ENCODE peak calls at places on chromosomes 16 and 17, in ten cellular contexts. M, T, B, Y, G, J, Q, K, X and O are unnamed samples.

GRCh38 chr17:17780941-17781590 is 55.7 kb downstream of the SREBF1 start:
- DNase-seq in B (no peak), J (no peak), Y (no peak), Q (no peak), M (no peak), T (no peak), K (no peak), G (peak), X (no peak), O (no peak)

GRCh38 chr17:57624390-57624789 is 120.7 kb downstream of the CCDC182 start:
- DNase-seq in X (no peak), J (no peak), T (no peak), G (no peak), Y (no peak), M (no peak), B (no peak), K (no peak), Q (no peak), O (no peak)

GRCh38 chr16:67435758-67436164 is 4.8 kb downstream of the HSD11B2 start:
- DNase-seq in J (no peak), B (no peak), T (no peak), G (no peak), X (no peak), M (no peak), Q (no peak), Y (no peak), K (no peak), O (no peak)

GRCh38 chr16:64731891-64732290 is 390.0 kb downstream of the CDH11 start:
- DNase-seq in B (no peak), K (no peak), X (no peak), M (no peak), Y (no peak), T (no peak), G (no peak), Q (no peak), J (no peak), O (no peak)

GRCh38 chr17:6065351-6065750 is 4.8 kb upstream of the WSCD1 start:
- DNase-seq in B (no peak), Y (no peak), J (no peak), M (no peak), Q (no peak), G (no peak), K (no peak), T (no peak), X (no peak), O (no peak)

GRCh38 chr17:73343168-73343634 is 31.4 kb upstream of the CDC42EP4 start:
- DNase-seq in Q (no peak), K (peak), X (no peak), M (no peak), B (no peak), T (peak), G (no peak), Y (no peak), J (no peak), O (peak)

GRCh38 chr17:62172492-62173291 is 107.6 kb upstream of the MED13 start:
- DNase-seq in K (no peak), G (no peak), J (no peak), M (no peak), B (no peak), Y (no peak), X (no peak), T (no peak), Q (no peak), O (no peak)

GRCh38 chr16:53482123-53482522 is 20.9 kb downstream of the AKTIP start:
- DNase-seq in K (no peak), X (no peak), J (no peak), M (no peak), Y (no peak), B (no peak), G (no peak), T (no peak), Q (no peak), O (no peak)

GRCh38 chr17:47844814-47845453 is 3.9 kb upstream of the SCRN2 start:
- DNase-seq in X (no peak), M (no peak), B (no peak), J (no peak), T (no peak), G (no peak), K (no peak), Y (no peak), Q (no peak), O (no peak)

GRCh38 chr17:38747385-38748328 is 479 bp downstream of the PCGF2 start:
- DNase-seq in X (no peak), J (no peak), G (peak), K (no peak), T (no peak), B (no peak), Y (peak), Q (no peak), M (no peak), O (no peak)

GRCh38 chr17:73609688-73610210 is 34.5 kb downstream of the SDK2 start:
- DNase-seq in G (no peak), K (no peak), T (no peak), B (no peak), M (no peak), Y (no peak), J (no peak), Q (no peak), X (no peak), O (no peak)

GRCh38 chr17:29757788-29758187 is 135.1 kb upstream of the CORO6 start:
- DNase-seq in G (no peak), M (no peak), B (no peak), K (no peak), Q (no peak), Y (peak), J (no peak), X (no peak), T (no peak), O (no peak)

GRCh38 chr16:82991941-82992675 is 365.3 kb downstream of the CDH13 start:
- DNase-seq in X (no peak), Y (no peak), T (no peak), B (no peak), M (no peak), Q (no peak), K (no peak), J (no peak), G (no peak), O (no peak)

GRCh38 chr17:1736348-1737281 is 6.1 kb upstream of the SERPINF2 start:
- DNase-seq in K (no peak), M (no peak), Y (peak), Q (no peak), X (peak), J (no peak), B (no peak), G (peak), T (no peak), O (peak)

DNA sequence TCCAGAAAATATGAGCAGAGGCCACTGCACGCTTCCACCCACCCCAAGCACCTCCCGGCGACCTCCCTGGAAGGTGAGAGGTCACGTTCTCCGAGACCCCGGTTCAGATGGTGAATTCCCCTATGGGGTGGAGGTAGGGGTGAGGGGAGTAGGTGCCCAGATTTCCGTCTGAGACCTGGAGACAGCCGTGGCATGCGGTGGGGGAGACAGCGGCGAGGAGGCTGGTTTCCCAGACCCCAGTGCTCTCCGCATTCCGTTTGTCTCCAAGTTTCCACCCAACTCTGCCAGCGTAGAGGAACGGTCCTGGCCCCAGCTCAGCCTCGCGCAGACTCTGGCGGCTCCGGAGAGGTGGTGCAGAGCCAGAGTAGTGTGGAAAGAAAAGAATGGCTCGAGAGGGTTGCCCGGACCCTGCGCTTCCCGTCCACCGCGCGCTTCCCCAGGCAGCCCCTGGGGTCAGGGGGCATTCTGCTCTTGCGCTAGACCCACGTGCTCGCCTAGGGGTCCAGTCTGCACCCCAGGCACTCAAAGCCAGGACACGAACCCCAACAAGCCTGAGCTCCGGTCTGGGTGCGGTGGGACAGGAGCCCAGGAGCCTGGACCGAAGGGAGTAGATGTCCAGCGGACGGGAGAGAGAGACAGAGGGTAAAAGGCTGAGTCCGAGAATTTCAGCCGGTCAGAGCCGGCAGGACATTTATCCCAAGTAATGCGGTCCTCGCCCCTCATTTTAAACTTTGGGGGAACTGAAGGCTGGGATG is 3.9 kb downstream of the PMP22 start:
- DNase-seq in X (no peak), Q (no peak), M (peak), T (no peak), K (no peak), G (peak), J (no peak), Y (peak), B (no peak), O (peak)
- TF ChIP-seq CTCF in X (no peak), Q (no peak), M (peak), T (no peak), K (peak), G (peak), J (no peak), Y (peak), B (no peak), O (no peak)

GRCh38 chr17:71959129-71959528 is 161.7 kb upstream of the SOX9 start:
- DNase-seq in T (no peak), G (peak), Y (no peak), K (no peak), M (no peak), J (no peak), Q (no peak), B (peak), X (no peak), O (no peak)
- TF ChIP-seq CTCF in T (peak), G (peak), Y (no peak), K (peak), M (peak), J (no peak), Q (no peak), B (peak), X (no peak), O (peak)

GRCh38 chr17:76683011-76683755 is 27.6 kb downstream of the MXRA7 start:
- DNase-seq in J (no peak), Y (no peak), K (no peak), M (no peak), X (no peak), G (no peak), T (no peak), Q (no peak), B (no peak), O (no peak)
- TF ChIP-seq CTCF in J (no peak), Y (no peak), K (peak), M (no peak), X (no peak), G (peak), T (no peak), Q (no peak), B (no peak), O (no peak)

GRCh38 chr17:46012506-46013079 is 13.5 kb downstream of the STH start:
- DNase-seq in X (no peak), Q (no peak), Y (no peak), K (no peak), B (no peak), T (no peak), J (no peak), G (no peak), M (no peak), O (no peak)

GRCh38 chr17:46009681-46010596 is 10.9 kb downstream of the STH start:
- DNase-seq in Q (no peak), K (no peak), T (no peak), G (peak), J (no peak), X (no peak), M (no peak), Y (no peak), B (no peak), O (no peak)

GRCh38 chr17:46011711-46012505 is 12.9 kb downstream of the STH start:
- DNase-seq in X (no peak), T (no peak), B (no peak), J (no peak), M (no peak), K (no peak), Q (no peak), G (no peak), Y (no peak), O (no peak)

GRCh38 chr17:46008591-46008990 is 9.5 kb downstream of the STH start:
- DNase-seq in X (no peak), B (no peak), Y (no peak), M (no peak), Q (no peak), J (no peak), G (no peak), K (no peak), T (no peak), O (no peak)

GRCh38 chr17:46010597-46011186 is 11.6 kb downstream of the STH start:
- DNase-seq in X (no peak), B (no peak), K (no peak), G (peak), Q (no peak), M (no peak), Y (no peak), T (no peak), J (no peak), O (no peak)
- TF ChIP-seq CTCF in X (no peak), B (no peak), K (no peak), G (peak), Q (no peak), M (no peak), Y (no peak), T (no peak), J (no peak), O (no peak)